ENCODE peak calls at places on chromosomes 12 and 14, in four cellular contexts. One of them, this sample, is unnamed.

GRCh38 chr14:106268013-106268727 is 741.8 kb downstream of the TMEM121 start:
- DNase-seq in ovary: no peak
- DNase-seq in activated CD4-positive, alpha-beta T cell treated with anti-CD3 and anti-CD28 coated beads, Interleukin-2, amount 50 U/mL, for 1 hour: peak
- DNase-seq in C1 segment of cervical spinal cord: no peak
- DNase-seq in this sample: no peak

GRCh38 chr12:19707948-19708409 is 268.7 kb downstream of the AEBP2 start:
- DNase-seq in ovary: no peak
- DNase-seq in activated CD4-positive, alpha-beta T cell treated with anti-CD3 and anti-CD28 coated beads, Interleukin-2, amount 50 U/mL, for 1 hour: no peak
- DNase-seq in C1 segment of cervical spinal cord: no peak
- DNase-seq in this sample: no peak

GRCh38 chr12:103626498-103626897 is 39.4 kb downstream of the STAB2 start:
- DNase-seq in ovary: peak
- DNase-seq in activated CD4-positive, alpha-beta T cell treated with anti-CD3 and anti-CD28 coated beads, Interleukin-2, amount 50 U/mL, for 1 hour: no peak
- DNase-seq in C1 segment of cervical spinal cord: peak
- DNase-seq in this sample: no peak

GRCh38 chr12:27163048-27163715 is 80.8 kb upstream of the C12orf71 start:
- DNase-seq in ovary: no peak
- DNase-seq in activated CD4-positive, alpha-beta T cell treated with anti-CD3 and anti-CD28 coated beads, Interleukin-2, amount 50 U/mL, for 1 hour: no peak
- DNase-seq in C1 segment of cervical spinal cord: no peak
- DNase-seq in this sample: peak

GRCh38 chr14:101073598-101073965 is 170.1 kb upstream of the RTL1 start:
- DNase-seq in ovary: no peak
- DNase-seq in activated CD4-positive, alpha-beta T cell treated with anti-CD3 and anti-CD28 coated beads, Interleukin-2, amount 50 U/mL, for 1 hour: no peak
- DNase-seq in C1 segment of cervical spinal cord: no peak
- DNase-seq in this sample: no peak

GRCh38 chr12:52515927-52516831 is 4.0 kb downstream of the KRT5 start:
- DNase-seq in ovary: no peak
- DNase-seq in activated CD4-positive, alpha-beta T cell treated with anti-CD3 and anti-CD28 coated beads, Interleukin-2, amount 50 U/mL, for 1 hour: no peak
- DNase-seq in C1 segment of cervical spinal cord: no peak
- DNase-seq in this sample: peak

GRCh38 chr14:32702571-32702970 is 236.1 kb upstream of the NPAS3 start:
- DNase-seq in ovary: peak
- DNase-seq in activated CD4-positive, alpha-beta T cell treated with anti-CD3 and anti-CD28 coated beads, Interleukin-2, amount 50 U/mL, for 1 hour: no peak
- DNase-seq in C1 segment of cervical spinal cord: peak
- DNase-seq in this sample: peak

GRCh38 chr14:53946071-53946403 is 10.6 kb downstream of the BMP4 start:
- DNase-seq in ovary: no peak
- DNase-seq in activated CD4-positive, alpha-beta T cell treated with anti-CD3 and anti-CD28 coated beads, Interleukin-2, amount 50 U/mL, for 1 hour: no peak
- DNase-seq in C1 segment of cervical spinal cord: no peak
- DNase-seq in this sample: no peak

GRCh38 chr12:86256169-86256568 is at the start of gene MGAT4C:
- DNase-seq in ovary: no peak
- DNase-seq in activated CD4-positive, alpha-beta T cell treated with anti-CD3 and anti-CD28 coated beads, Interleukin-2, amount 50 U/mL, for 1 hour: no peak
- DNase-seq in C1 segment of cervical spinal cord: no peak
- DNase-seq in this sample: no peak

GRCh38 chr12:52913424-52913821 is 8.5 kb upstream of the KRT8 start:
- DNase-seq in ovary: no peak
- DNase-seq in activated CD4-positive, alpha-beta T cell treated with anti-CD3 and anti-CD28 coated beads, Interleukin-2, amount 50 U/mL, for 1 hour: no peak
- DNase-seq in C1 segment of cervical spinal cord: no peak
- DNase-seq in this sample: no peak

GRCh38 chr12:6377667-6377994 is 2.3 kb upstream of the SCNN1A start:
- DNase-seq in ovary: no peak
- DNase-seq in activated CD4-positive, alpha-beta T cell treated with anti-CD3 and anti-CD28 coated beads, Interleukin-2, amount 50 U/mL, for 1 hour: no peak
- DNase-seq in C1 segment of cervical spinal cord: no peak
- DNase-seq in this sample: no peak

GRCh38 chr14:24130717-24131548 is 474 bp downstream of the FITM1 start:
- DNase-seq in ovary: no peak
- DNase-seq in activated CD4-positive, alpha-beta T cell treated with anti-CD3 and anti-CD28 coated beads, Interleukin-2, amount 50 U/mL, for 1 hour: no peak
- DNase-seq in C1 segment of cervical spinal cord: no peak
- DNase-seq in this sample: no peak